ENCODE peak calls at places on chromosomes 2 and 18, in five cellular contexts. Y is heart right ventricle, B is Peyer's patch, R is pancreas, V is breast epithelium. T is an unnamed sample. For H3K4me1, the result is how much of the 10 kb centered on the place peaks cover.

GRCh38 chr2:46772500-46772899 is 143.1 kb downstream of the MCFD2 start:
- DNase-seq in Y (no peak), B (no peak), R (no peak), V (no peak), T (no peak)

GRCh38 chr18:65704051-65704450 is 46.8 kb upstream of the CDH7 start:
- DNase-seq in Y (no peak), B (no peak), R (no peak), V (no peak), T (no peak)

GRCh38 chr2:157559061-157559460 is 69.6 kb downstream of the ACVR1C start:
- DNase-seq in Y (no peak), B (no peak), R (no peak), V (no peak), T (no peak)

GRCh38 chr2:229206548-229206947 is 64.5 kb downstream of the PID1 start:
- DNase-seq in Y (no peak), B (no peak), R (no peak), V (no peak), T (no peak)

GRCh38 chr2:42809131-42809875 is 16.9 kb upstream of the HAAO start:
- DNase-seq in Y (no peak), B (no peak), R (no peak), V (no peak), T (peak)

GRCh38 chr2:206442854-206443734 is at the start of gene ADAM23:
- DNase-seq in Y (peak), B (no peak), R (peak), V (no peak), T (peak)

GRCh38 chr2:177992992-177993391 is 79.6 kb downstream of the PDE11A start:
- DNase-seq in Y (no peak), B (no peak), R (no peak), V (no peak), T (no peak)

GRCh38 chr2:186718895-186719294 is 25.0 kb downstream of the FAM171B start:
- DNase-seq in Y (no peak), B (no peak), R (no peak), V (no peak), T (no peak)

GRCh38 chr2:120817956-120818325 is 82.3 kb downstream of the GLI2 start:
- DNase-seq in Y (no peak), B (peak), R (peak), V (no peak), T (no peak)

GRCh38 chr18:75478996-75479870 is 51.7 kb upstream of the SMIM21 start:
- DNase-seq in Y (no peak), B (no peak), R (no peak), V (no peak), T (peak)

GRCh38 chr2:42101641-42102605 is 54.1 kb downstream of the PKDCC start:
- DNase-seq in Y (peak), B (peak), R (peak), V (no peak), T (peak)

GRCh38 chr2:203340791-203341487 is 12.7 kb downstream of the ABI2 start:
- DNase-seq in Y (no peak), B (no peak), R (no peak), V (no peak), T (no peak)

GRCh38 chr18:36028859-36029258 is 38.5 kb downstream of the RPRD1A start:
- DNase-seq in Y (no peak), B (no peak), R (no peak), V (no peak), T (no peak)

GRCh38 chr2:179170897-179171296 is 93.7 kb downstream of the SESTD1 start:
- DNase-seq in Y (no peak), B (no peak), R (no peak), V (no peak), T (no peak)

GRCh38 chr2:217650716-217651360 is 352.0 kb downstream of the TNS1 start:
- DNase-seq in Y (peak), B (no peak), R (no peak), V (no peak), T (peak)

GRCh38 chr2:58137856-58138255 is 91.2 kb downstream of the VRK2 start:
- DNase-seq in Y (peak), B (no peak), R (no peak), V (no peak), T (no peak)

GRCh38 chr18:33264566-33264965 is 176.0 kb downstream of the CCDC178 start:
- DNase-seq in Y (no peak), B (no peak), R (no peak), V (no peak), T (no peak)

GRCh38 chr2:190723397-190724090 is 74.7 kb downstream of the NAB1 start:
- DNase-seq in Y (peak), B (no peak), R (no peak), V (no peak), T (no peak)

GRCh38 chr2:190720276-190720675 is 71.4 kb downstream of the NAB1 start:
- DNase-seq in Y (no peak), B (no peak), R (no peak), V (no peak), T (peak)

GRCh38 chr2:190720691-190721090 is 71.8 kb downstream of the NAB1 start:
- DNase-seq in Y (no peak), B (no peak), R (no peak), V (no peak), T (no peak)

GRCh38 chr2:190722061-190722759 is 73.3 kb downstream of the NAB1 start:
- DNase-seq in Y (no peak), B (no peak), R (no peak), V (no peak), T (no peak)

GRCh38 chr2:190722825-190723224 is 73.9 kb downstream of the NAB1 start:
- DNase-seq in Y (no peak), B (no peak), R (no peak), V (no peak), T (no peak)
- H3K4me1 ChIP-seq in Y (half or more), B (under half), R (under half), V (under half), T (under half)

GRCh38 chr2:5077479-5078089 is 614.6 kb upstream of the SOX11 start:
- DNase-seq in Y (no peak), B (no peak), R (no peak), V (no peak), T (no peak)

GRCh38 chr2:5074738-5075137 is 617.4 kb upstream of the SOX11 start:
- DNase-seq in Y (no peak), B (no peak), R (no peak), V (no peak), T (no peak)

DNA sequence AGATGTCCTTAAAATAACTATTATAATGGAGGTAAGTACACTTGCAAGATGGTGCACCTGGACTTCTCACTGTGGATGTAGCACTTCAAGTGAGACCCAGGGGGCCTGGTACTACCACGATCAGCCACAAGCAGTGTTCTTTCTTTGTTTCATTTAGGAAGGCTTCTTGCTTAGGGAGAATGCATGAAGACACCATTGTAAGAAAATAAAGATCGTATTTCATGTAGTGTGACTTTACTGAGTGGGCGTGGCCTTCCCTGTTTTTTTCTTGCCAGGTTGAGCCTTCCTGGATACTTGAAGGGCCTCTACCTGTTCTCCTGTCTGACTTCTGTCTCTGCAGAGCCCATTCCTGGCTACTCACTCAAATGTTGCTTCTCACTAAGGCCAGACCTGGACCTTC is 615.6 kb upstream of the SOX11 start:
- DNase-seq in Y (no peak), B (no peak), R (no peak), V (no peak), T (no peak)
- H3K4me3 ChIP-seq in Y (no peak), B (no peak), R (no peak), V (no peak), T (no peak)

DNA sequence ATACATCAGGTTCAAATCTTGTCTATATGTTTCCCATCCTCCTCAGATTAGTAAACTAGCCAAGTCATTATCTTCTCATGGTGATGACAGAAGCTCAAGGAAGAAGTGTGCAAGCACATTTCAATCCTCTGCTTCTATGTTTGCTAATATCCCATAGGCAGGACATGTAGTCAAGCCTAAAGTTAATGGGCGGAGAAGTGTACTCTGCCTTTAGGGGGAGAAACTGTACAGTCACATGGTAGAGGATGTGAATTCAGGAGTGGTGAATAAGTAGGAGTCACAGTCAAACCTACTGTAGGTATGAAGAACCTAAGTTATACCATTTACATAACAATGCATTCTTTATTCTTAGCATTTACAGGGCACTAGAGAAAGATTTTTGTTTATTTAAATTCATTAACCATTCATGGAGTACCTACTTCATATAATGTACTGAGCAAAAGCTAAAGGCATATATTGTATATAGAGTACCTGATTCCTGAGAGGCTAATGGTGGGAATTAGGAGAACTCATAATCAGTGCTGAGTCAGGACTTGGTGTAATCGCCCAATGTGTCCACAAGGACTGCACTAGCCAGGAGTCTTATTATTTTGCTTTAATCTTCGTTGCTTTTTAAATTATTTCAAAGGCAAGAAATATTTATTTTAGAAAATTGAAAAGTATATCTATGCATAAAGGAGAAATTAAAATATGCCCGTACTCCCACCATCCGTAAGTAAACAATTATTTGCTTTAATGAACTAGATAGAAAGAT is 394.3 kb upstream of the ETAA1 start:
- DNase-seq in Y (no peak), B (no peak), R (no peak), V (no peak), T (no peak)
- TF ChIP-seq CTCF in Y (no peak), B (no peak), R (no peak), V (no peak), T (no peak)

DNA sequence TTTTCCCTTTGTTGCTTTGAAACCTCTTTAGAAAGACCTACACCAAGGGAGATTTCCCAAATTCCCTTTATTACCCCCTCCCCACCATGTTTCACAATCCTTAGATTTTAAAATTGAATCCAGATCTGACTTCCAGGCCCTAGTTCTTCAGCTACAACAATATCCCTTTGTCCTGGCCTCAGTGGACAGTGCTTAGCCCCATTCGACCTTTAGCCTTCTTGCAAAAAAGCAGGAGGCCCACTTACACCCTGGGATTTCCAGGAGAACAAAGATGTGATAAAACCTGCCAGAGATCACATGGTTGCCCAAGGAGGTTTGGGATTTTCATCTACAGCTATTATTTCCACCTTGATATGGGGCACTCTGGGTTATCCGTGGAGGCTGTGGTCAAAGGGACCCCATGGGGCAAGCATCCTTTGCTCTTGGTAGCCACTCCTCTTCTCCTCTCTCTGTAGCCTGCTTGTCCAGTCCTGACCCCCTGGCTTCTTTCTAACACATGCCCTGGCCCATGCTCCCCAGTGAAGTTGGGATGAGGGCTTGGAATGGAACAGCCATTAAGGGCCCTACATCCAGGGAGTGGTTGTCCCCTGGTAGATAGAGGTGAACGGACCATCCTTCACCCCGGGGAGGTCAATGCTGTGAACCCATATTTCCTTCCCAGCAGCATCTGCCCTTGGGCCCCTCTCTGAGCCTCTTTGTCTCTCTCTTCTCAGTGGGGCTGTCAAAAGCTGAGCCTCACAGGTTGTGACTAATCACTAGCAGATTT is 267.4 kb downstream of the DYSF start:
- DNase-seq in Y (no peak), B (no peak), R (no peak), V (no peak), T (no peak)
- H3K4me1 ChIP-seq in Y (half or more), B (under half), R (under half), V (under half), T (under half)

GRCh38 chr2:105329561-105330495 is at the start of gene TGFBRAP1:
- DNase-seq in Y (peak), B (peak), R (peak), V (no peak), T (peak)

GRCh38 chr2:105327690-105328089 is 1.8 kb downstream of the TGFBRAP1 start:
- DNase-seq in Y (no peak), B (no peak), R (no peak), V (no peak), T (no peak)

GRCh38 chr2:105329197-105329554 is 359 bp downstream of the TGFBRAP1 start:
- DNase-seq in Y (no peak), B (no peak), R (no peak), V (no peak), T (no peak)

GRCh38 chr2:105330681-105331375 is 1.3 kb upstream of the TGFBRAP1 start:
- DNase-seq in Y (no peak), B (no peak), R (no peak), V (no peak), T (no peak)

GRCh38 chr2:105328281-105329196 is 996 bp downstream of the TGFBRAP1 start:
- DNase-seq in Y (no peak), B (peak), R (no peak), V (no peak), T (peak)
- H3K4me3 ChIP-seq in Y (peak), B (peak), R (peak), V (peak), T (peak)

DNA sequence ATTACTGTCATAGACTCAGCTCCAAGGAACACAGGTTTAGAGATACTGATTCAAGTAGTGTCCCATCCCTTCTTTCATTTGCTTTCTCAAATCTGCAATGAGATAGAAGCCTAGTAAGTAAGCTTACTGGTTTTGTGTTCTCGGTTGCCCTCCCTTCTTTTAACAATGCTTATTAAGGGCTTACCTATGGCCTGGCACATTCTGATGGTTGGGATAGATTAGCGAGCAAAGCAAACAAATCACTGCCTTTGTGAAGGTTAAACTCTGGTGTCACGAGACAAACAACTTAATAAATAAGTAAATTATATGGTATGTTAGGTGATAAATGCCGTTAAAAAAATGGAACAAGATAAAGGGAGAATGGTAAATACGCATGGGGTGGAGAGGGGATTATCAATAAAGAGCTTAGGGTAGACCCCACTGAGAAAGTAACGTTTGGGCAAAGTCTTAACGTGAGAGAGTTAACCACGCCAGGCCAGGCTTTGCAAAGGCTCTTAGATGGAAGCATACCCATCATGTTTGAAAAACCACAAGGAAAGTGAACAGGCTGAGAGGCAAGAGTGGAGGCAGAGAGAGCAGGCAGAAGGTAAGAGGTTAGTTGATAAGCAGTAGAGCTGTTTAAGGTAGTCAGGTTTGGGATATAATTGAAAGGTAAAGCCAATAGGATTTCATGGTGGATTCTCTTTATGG is 31.0 kb downstream of the EIF2AK3 start:
- DNase-seq in Y (no peak), B (no peak), R (no peak), V (no peak), T (no peak)
- TF ChIP-seq CTCF in Y (no peak), B (no peak), R (no peak), V (no peak), T (no peak)

DNA sequence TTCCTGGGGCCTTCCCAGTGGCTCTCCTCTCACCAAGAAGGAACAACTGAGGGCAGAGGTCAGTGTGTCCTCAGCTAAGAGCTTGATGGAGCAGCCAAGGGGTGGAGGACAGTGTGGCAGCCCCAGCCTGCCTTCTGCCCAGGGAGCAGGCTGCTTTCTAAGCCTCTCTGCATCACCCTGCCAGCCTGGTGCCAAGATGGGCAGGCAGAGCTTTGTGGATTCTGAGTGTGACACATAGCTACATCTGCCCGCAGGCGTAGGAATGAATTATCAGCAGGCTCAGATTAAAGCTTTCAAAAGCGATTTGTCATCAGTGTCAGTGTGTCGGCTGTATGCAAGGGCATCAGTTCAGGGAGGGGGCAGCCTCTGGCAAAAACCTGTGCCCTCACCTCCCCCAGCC is 8.7 kb downstream of the MAL start:
- DNase-seq in Y (no peak), B (no peak), R (no peak), V (no peak), T (no peak)
- H3K4me1 ChIP-seq in Y (under half), B (under half), R (under half), V (under half), T (under half)

GRCh38 chr2:237062585-237062984 is 23.1 kb upstream of the COPS8 start:
- DNase-seq in Y (no peak), B (no peak), R (no peak), V (no peak), T (no peak)
- H3K4me3 ChIP-seq in Y (no peak), B (no peak), R (no peak), V (no peak), T (no peak)

T was measured in mucosa of descending colon.